ENCODE peak calls at places on chromosomes 2 and 18, in five cellular contexts. One of them, this sample, is unnamed.

GRCh38 chr18:3983351-3983969 is 471.6 kb downstream of the DLGAP1 start:
- DNase-seq in bronchial epithelial cell: peak
- DNase-seq in OCI-LY7: no peak
- DNase-seq in cardiac muscle cell: peak
- DNase-seq in HCT116: no peak
- DNase-seq in this sample: no peak

GRCh38 chr2:101518470-101519172 is 43.7 kb upstream of the RFX8 start:
- DNase-seq in bronchial epithelial cell: peak
- DNase-seq in OCI-LY7: peak
- DNase-seq in cardiac muscle cell: peak
- DNase-seq in HCT116: peak
- DNase-seq in this sample: peak

GRCh38 chr2:89775885-89776284 is 1084.4 kb downstream of the RPIA start:
- DNase-seq in bronchial epithelial cell: no peak
- DNase-seq in OCI-LY7: no peak
- DNase-seq in cardiac muscle cell: no peak
- DNase-seq in HCT116: no peak
- DNase-seq in this sample: no peak

GRCh38 chr2:195651041-195651440 is 6.0 kb upstream of the SLC39A10 start:
- DNase-seq in bronchial epithelial cell: no peak
- DNase-seq in OCI-LY7: no peak
- DNase-seq in cardiac muscle cell: no peak
- DNase-seq in HCT116: no peak
- DNase-seq in this sample: no peak

GRCh38 chr2:23241611-23242245 is 143.3 kb upstream of the KLHL29 start:
- DNase-seq in bronchial epithelial cell: no peak
- DNase-seq in OCI-LY7: no peak
- DNase-seq in cardiac muscle cell: no peak
- DNase-seq in HCT116: no peak
- DNase-seq in this sample: no peak

GRCh38 chr2:101540518-101540917 is 65.6 kb upstream of the RFX8 start:
- DNase-seq in bronchial epithelial cell: peak
- DNase-seq in OCI-LY7: no peak
- DNase-seq in cardiac muscle cell: peak
- DNase-seq in HCT116: no peak
- DNase-seq in this sample: no peak

GRCh38 chr2:127096280-127096679 is 10.7 kb downstream of the BIN1 start:
- DNase-seq in bronchial epithelial cell: no peak
- DNase-seq in OCI-LY7: no peak
- DNase-seq in cardiac muscle cell: no peak
- DNase-seq in HCT116: no peak
- DNase-seq in this sample: no peak

GRCh38 chr2:11832531-11832930 is 86.1 kb downstream of the LPIN1 start:
- DNase-seq in bronchial epithelial cell: no peak
- DNase-seq in OCI-LY7: peak
- DNase-seq in cardiac muscle cell: no peak
- DNase-seq in HCT116: no peak
- DNase-seq in this sample: no peak

GRCh38 chr2:191030521-191031154 is 16.7 kb upstream of the STAT1 start:
- DNase-seq in bronchial epithelial cell: peak
- DNase-seq in OCI-LY7: peak
- DNase-seq in cardiac muscle cell: peak
- DNase-seq in HCT116: no peak
- DNase-seq in this sample: peak

GRCh38 chr18:902179-902718 is 2.4 kb upstream of the ADCYAP1 start:
- DNase-seq in bronchial epithelial cell: no peak
- DNase-seq in OCI-LY7: no peak
- DNase-seq in cardiac muscle cell: peak
- DNase-seq in HCT116: peak
- DNase-seq in this sample: no peak

GRCh38 chr18:77206676-77207370 is 42.8 kb upstream of the GALR1 start:
- DNase-seq in bronchial epithelial cell: no peak
- DNase-seq in OCI-LY7: no peak
- DNase-seq in cardiac muscle cell: peak
- DNase-seq in HCT116: no peak
- DNase-seq in this sample: no peak

GRCh38 chr2:24820175-24820513 is 26.9 kb downstream of the CENPO start:
- DNase-seq in bronchial epithelial cell: no peak
- DNase-seq in OCI-LY7: no peak
- DNase-seq in cardiac muscle cell: no peak
- DNase-seq in HCT116: no peak
- DNase-seq in this sample: no peak

GRCh38 chr2:204127238-204127637 is 190.7 kb downstream of the ICOS start:
- DNase-seq in bronchial epithelial cell: no peak
- DNase-seq in OCI-LY7: no peak
- DNase-seq in cardiac muscle cell: no peak
- DNase-seq in HCT116: no peak
- DNase-seq in this sample: no peak

GRCh38 chr18:75635096-75635495 is 207.6 kb upstream of the SMIM21 start:
- DNase-seq in bronchial epithelial cell: no peak
- DNase-seq in OCI-LY7: no peak
- DNase-seq in cardiac muscle cell: no peak
- DNase-seq in HCT116: no peak
- DNase-seq in this sample: no peak

GRCh38 chr2:16313235-16313980 is 352.2 kb downstream of the CYRIA start:
- DNase-seq in bronchial epithelial cell: no peak
- DNase-seq in OCI-LY7: no peak
- DNase-seq in cardiac muscle cell: no peak
- DNase-seq in HCT116: no peak
- DNase-seq in this sample: no peak

GRCh38 chr18:9915291-9916066 is 1.7 kb downstream of the VAPA start:
- DNase-seq in bronchial epithelial cell: no peak
- DNase-seq in OCI-LY7: no peak
- DNase-seq in cardiac muscle cell: no peak
- DNase-seq in HCT116: no peak
- DNase-seq in this sample: no peak

GRCh38 chr18:46250084-46250811 is 146.1 kb downstream of the HAUS1 start:
- DNase-seq in bronchial epithelial cell: peak
- DNase-seq in OCI-LY7: peak
- DNase-seq in cardiac muscle cell: peak
- DNase-seq in HCT116: peak
- DNase-seq in this sample: no peak

GRCh38 chr18:50203801-50204604 is 9.1 kb upstream of the MYO5B start:
- DNase-seq in bronchial epithelial cell: peak
- DNase-seq in OCI-LY7: no peak
- DNase-seq in cardiac muscle cell: peak
- DNase-seq in HCT116: peak
- DNase-seq in this sample: peak

GRCh38 chr2:203867561-203868200 is at the start of gene CTLA4:
- DNase-seq in bronchial epithelial cell: no peak
- DNase-seq in OCI-LY7: no peak
- DNase-seq in cardiac muscle cell: no peak
- DNase-seq in HCT116: no peak
- DNase-seq in this sample: no peak

GRCh38 chr2:113085542-113085941 is 17.8 kb downstream of the IL1F10 start:
- DNase-seq in bronchial epithelial cell: peak
- DNase-seq in OCI-LY7: no peak
- DNase-seq in cardiac muscle cell: no peak
- DNase-seq in HCT116: no peak
- DNase-seq in this sample: no peak

GRCh38 chr2:234546770-234547169 is 49.9 kb upstream of the ARL4C start:
- DNase-seq in bronchial epithelial cell: no peak
- DNase-seq in OCI-LY7: no peak
- DNase-seq in cardiac muscle cell: no peak
- DNase-seq in HCT116: no peak
- DNase-seq in this sample: no peak

GRCh38 chr2:86793752-86794151 is 3.0 kb upstream of the CD8A start:
- DNase-seq in bronchial epithelial cell: no peak
- DNase-seq in OCI-LY7: no peak
- DNase-seq in cardiac muscle cell: no peak
- DNase-seq in HCT116: no peak
- DNase-seq in this sample: no peak

GRCh38 chr2:190860985-190861721 is 19.5 kb upstream of the GLS start:
- DNase-seq in bronchial epithelial cell: no peak
- DNase-seq in OCI-LY7: no peak
- DNase-seq in cardiac muscle cell: no peak
- DNase-seq in HCT116: no peak
- DNase-seq in this sample: no peak

GRCh38 chr2:54366487-54367280 is 89.4 kb upstream of the SPTBN1 start:
- DNase-seq in bronchial epithelial cell: peak
- DNase-seq in OCI-LY7: no peak
- DNase-seq in cardiac muscle cell: no peak
- DNase-seq in HCT116: no peak
- DNase-seq in this sample: no peak

GRCh38 chr2:54440050-54440449 is 16.1 kb upstream of the SPTBN1 start:
- DNase-seq in bronchial epithelial cell: no peak
- DNase-seq in OCI-LY7: no peak
- DNase-seq in cardiac muscle cell: no peak
- DNase-seq in HCT116: no peak
- DNase-seq in this sample: no peak

GRCh38 chr2:111046670-111047069 is 74.0 kb upstream of the BCL2L11 start:
- DNase-seq in bronchial epithelial cell: no peak
- DNase-seq in OCI-LY7: no peak
- DNase-seq in cardiac muscle cell: no peak
- DNase-seq in HCT116: no peak
- DNase-seq in this sample: no peak

GRCh38 chr2:88016948-88017779 is 817 bp upstream of the RNU2-63P start:
- DNase-seq in bronchial epithelial cell: peak
- DNase-seq in OCI-LY7: no peak
- DNase-seq in cardiac muscle cell: no peak
- DNase-seq in HCT116: peak
- DNase-seq in this sample: peak

GRCh38 chr18:23259701-23260661 is 124.7 kb downstream of the CABLES1 start:
- DNase-seq in bronchial epithelial cell: peak
- DNase-seq in OCI-LY7: peak
- DNase-seq in cardiac muscle cell: peak
- DNase-seq in HCT116: no peak
- DNase-seq in this sample: peak

GRCh38 chr2:86284987-86285386 is 52.4 kb downstream of the REEP1 start:
- DNase-seq in bronchial epithelial cell: no peak
- DNase-seq in OCI-LY7: no peak
- DNase-seq in cardiac muscle cell: no peak
- DNase-seq in HCT116: no peak
- DNase-seq in this sample: no peak

DNA sequence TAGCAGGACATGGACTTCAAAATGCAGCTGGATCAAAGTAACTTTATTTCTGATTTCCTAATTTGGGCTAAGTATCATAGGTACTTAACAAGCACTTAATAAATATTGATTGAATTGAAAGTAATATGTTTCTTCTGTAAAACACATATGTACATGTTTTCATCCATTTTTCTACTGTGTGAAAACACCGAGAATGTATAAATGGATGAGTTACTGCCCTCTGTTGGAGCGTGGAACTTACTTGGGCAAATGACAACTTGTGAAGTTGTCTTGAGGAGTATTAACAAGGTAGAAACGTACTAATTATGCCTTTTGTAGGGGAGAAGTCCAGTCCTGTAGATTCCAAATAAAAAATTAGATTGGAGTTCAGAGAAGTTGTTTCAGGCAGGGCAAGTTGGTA is 87.2 kb downstream of the PHLPP1 start:
- DNase-seq in bronchial epithelial cell: peak
- DNase-seq in OCI-LY7: peak
- DNase-seq in cardiac muscle cell: peak
- DNase-seq in HCT116: no peak
- DNase-seq in this sample: no peak
- TF ChIP-seq CTCF in bronchial epithelial cell: no peak
- TF ChIP-seq CTCF in OCI-LY7: peak
- TF ChIP-seq CTCF in cardiac muscle cell: peak
- TF ChIP-seq CTCF in HCT116: no peak
- TF ChIP-seq CTCF in this sample: no peak

GRCh38 chr2:183490930-183491329 is 366.7 kb downstream of the NUP35 start:
- DNase-seq in bronchial epithelial cell: peak
- DNase-seq in OCI-LY7: no peak
- DNase-seq in cardiac muscle cell: no peak
- DNase-seq in HCT116: no peak
- DNase-seq in this sample: no peak
- TF ChIP-seq CTCF in bronchial epithelial cell: no peak
- TF ChIP-seq CTCF in OCI-LY7: no peak
- TF ChIP-seq CTCF in cardiac muscle cell: no peak
- TF ChIP-seq CTCF in HCT116: no peak
- TF ChIP-seq CTCF in this sample: no peak

DNA sequence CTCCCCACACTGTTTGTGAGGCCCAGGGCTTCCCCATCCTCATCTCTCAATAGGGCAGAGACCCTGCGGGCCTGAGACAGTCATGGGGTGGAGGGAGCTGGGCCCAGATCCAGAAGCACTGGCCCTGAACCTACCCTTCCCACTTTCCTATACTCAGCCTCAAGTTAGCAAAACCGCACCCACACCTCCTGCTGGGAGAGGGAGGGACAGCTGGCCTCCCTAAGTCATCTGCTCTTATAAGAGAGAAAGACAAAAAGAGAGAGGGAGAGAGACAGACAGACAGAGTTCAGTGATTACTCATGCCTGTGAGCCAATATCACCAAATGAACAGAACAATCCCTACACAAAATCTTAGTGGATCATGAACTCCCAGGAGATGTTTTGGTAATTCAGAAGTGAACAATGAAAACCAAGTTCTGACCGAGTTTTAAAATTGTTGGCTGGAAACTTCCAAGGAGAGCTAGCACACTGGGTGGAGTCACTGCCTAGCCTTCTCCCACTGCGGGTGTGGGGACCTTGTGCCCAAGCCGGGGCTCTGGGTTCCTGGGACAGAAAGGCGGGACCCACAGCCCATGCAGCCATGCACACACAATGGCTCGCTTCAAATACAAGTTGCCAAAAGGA is 130.5 kb downstream of the PXDN start:
- DNase-seq in bronchial epithelial cell: peak
- DNase-seq in OCI-LY7: no peak
- DNase-seq in cardiac muscle cell: peak
- DNase-seq in HCT116: no peak
- DNase-seq in this sample: no peak
- TF ChIP-seq CTCF in bronchial epithelial cell: no peak
- TF ChIP-seq CTCF in OCI-LY7: no peak
- TF ChIP-seq CTCF in cardiac muscle cell: peak
- TF ChIP-seq CTCF in HCT116: no peak
- TF ChIP-seq CTCF in this sample: no peak

GRCh38 chr2:20669609-20670314 is 2.8 kb downstream of the GDF7 start:
- DNase-seq in bronchial epithelial cell: no peak
- DNase-seq in OCI-LY7: no peak
- DNase-seq in cardiac muscle cell: no peak
- DNase-seq in HCT116: no peak
- DNase-seq in this sample: no peak

GRCh38 chr2:20671036-20671735 is 4.2 kb downstream of the GDF7 start:
- DNase-seq in bronchial epithelial cell: no peak
- DNase-seq in OCI-LY7: no peak
- DNase-seq in cardiac muscle cell: no peak
- DNase-seq in HCT116: no peak
- DNase-seq in this sample: peak

GRCh38 chr2:20670315-20671035 is 3.5 kb downstream of the GDF7 start:
- DNase-seq in bronchial epithelial cell: no peak
- DNase-seq in OCI-LY7: no peak
- DNase-seq in cardiac muscle cell: peak
- DNase-seq in HCT116: no peak
- DNase-seq in this sample: peak

GRCh38 chr2:20672191-20672951 is 5.4 kb downstream of the GDF7 start:
- DNase-seq in bronchial epithelial cell: no peak
- DNase-seq in OCI-LY7: no peak
- DNase-seq in cardiac muscle cell: no peak
- DNase-seq in HCT116: no peak
- DNase-seq in this sample: peak

DNA sequence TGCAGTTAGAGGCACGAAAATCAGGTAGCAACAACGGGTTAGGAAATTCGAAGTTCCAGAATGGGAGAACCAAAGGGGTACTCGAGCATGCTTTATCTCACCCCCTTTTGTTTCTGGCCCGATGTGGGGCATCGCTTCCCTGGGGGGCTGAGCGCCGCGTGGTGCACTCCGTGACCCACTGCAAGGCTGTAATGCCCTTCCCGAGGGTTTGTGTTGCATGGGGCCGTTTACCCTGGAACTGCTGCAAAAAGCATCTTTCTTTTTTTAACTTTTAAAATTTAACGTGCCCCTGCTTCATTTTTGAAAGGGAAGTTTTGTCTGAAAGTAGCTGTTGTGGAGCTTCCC is 4.8 kb downstream of the GDF7 start:
- DNase-seq in bronchial epithelial cell: no peak
- DNase-seq in OCI-LY7: no peak
- DNase-seq in cardiac muscle cell: no peak
- DNase-seq in HCT116: no peak
- DNase-seq in this sample: no peak
- TF ChIP-seq CTCF in bronchial epithelial cell: no peak
- TF ChIP-seq CTCF in OCI-LY7: no peak
- TF ChIP-seq CTCF in cardiac muscle cell: no peak
- TF ChIP-seq CTCF in HCT116: no peak
- TF ChIP-seq CTCF in this sample: no peak